ENCODE peak calls at places on chromosomes 11 and 22, in six cellular contexts. V is CD8-positive, alpha-beta memory T cell; N is upper lobe of right lung; D is mucosa of descending colon; X is K562; Z is mammary epithelial cell. H is an unnamed sample.
A peak's percentile ranks its signal among the peaks of the same experiment; 100 is the strongest.

GRCh38 chr22:45483918-45484499 is 18.7 kb upstream of the FBLN1 start:
- DNase-seq in V (no peak), N (peak; percentile 23), D (no peak), X (no peak), Z (no peak), H (no peak)

GRCh38 chr11:10265936-10266335 is 28.1 kb downstream of the SBF2 start:
- DNase-seq in V (no peak), N (no peak), D (no peak), X (no peak), Z (no peak), H (no peak)

GRCh38 chr11:123579482-123579812 is 75.0 kb downstream of the SCN3B start:
- DNase-seq in V (no peak), N (no peak), D (no peak), X (no peak), Z (no peak), H (no peak)

GRCh38 chr11:93370260-93370659 is 39.7 kb downstream of the DEUP1 start:
- DNase-seq in V (no peak), N (no peak), D (no peak), X (no peak), Z (peak; percentile 49), H (no peak)

GRCh38 chr11:68741536-68741935 is 9.8 kb downstream of the TESMIN start:
- DNase-seq in V (no peak), N (no peak), D (no peak), X (no peak), Z (no peak), H (no peak)

GRCh38 chr22:44452531-44453420 is 45.3 kb downstream of the RTL6 start:
- DNase-seq in V (no peak), N (peak; percentile 42), D (no peak), X (no peak), Z (no peak), H (no peak)

GRCh38 chr22:23530766-23531282 is 49.3 kb downstream of the IGLL1 start:
- DNase-seq in V (no peak), N (peak; percentile 29), D (no peak), X (no peak), Z (no peak), H (no peak)

GRCh38 chr22:47203554-47203991 is 441.1 kb downstream of the TBC1D22A start:
- DNase-seq in V (peak; percentile 37), N (no peak), D (no peak), X (no peak), Z (no peak), H (no peak)

GRCh38 chr11:78731008-78731407 is 156.3 kb upstream of the NARS2 start:
- DNase-seq in V (no peak), N (no peak), D (peak; percentile 10), X (no peak), Z (no peak), H (peak; percentile 29)

GRCh38 chr11:47398011-47398410 is 10.4 kb upstream of the SLC39A13 start:
- DNase-seq in V (no peak), N (no peak), D (no peak), X (no peak), Z (no peak), H (peak; percentile 25)

GRCh38 chr22:24095816-24096215 is 84.7 kb downstream of the CABIN1 start:
- DNase-seq in V (no peak), N (peak; percentile 13), D (no peak), X (no peak), Z (no peak), H (no peak)

DNA sequence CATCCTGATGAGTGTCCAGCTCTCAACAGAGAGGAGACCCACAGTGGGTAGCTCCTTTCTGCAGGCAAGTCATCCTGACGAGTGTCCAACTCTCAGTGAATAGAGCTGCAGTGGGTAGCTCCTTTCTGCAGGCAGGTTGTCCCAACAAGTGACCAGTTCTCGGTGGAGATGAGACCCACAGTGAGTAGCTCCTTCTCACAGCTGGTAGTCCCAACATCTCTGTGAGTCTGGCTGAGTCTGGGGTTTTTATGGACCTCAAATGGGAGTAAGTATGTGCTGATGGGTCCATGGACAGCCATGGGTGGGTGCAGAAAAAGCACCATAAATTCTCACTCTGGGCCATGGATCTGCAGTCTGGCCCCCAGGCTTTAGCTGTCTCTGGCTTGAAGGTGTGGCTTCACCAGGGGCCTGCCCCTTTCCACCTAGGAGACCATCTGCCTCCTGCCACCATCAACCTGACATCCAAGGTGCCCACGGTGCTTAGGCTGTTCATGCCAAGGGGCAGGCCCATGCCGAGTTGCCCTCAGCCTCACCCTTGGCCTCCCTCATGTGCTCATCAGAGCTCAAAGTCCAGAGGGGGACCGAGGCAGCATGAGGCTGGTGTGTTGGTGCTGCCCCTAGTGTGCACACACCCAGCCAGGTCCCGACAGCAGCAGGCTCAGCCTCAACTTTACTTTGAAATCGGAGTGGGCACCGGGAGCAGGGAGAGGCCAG is 15.3 kb downstream of the NPAT start:
- DNase-seq in V (no peak), N (no peak), D (no peak), X (no peak), Z (no peak), H (no peak)
- H3K9me3 ChIP-seq in V (peaks cover 6% of the 10 kb centered on the region), N (no peaks in the 10 kb centered on the region), D (peaks cover 16% of the 10 kb centered on the region), X (peaks cover 29% of the 10 kb centered on the region), Z (no peaks in the 10 kb centered on the region), H (no peaks in the 10 kb centered on the region)

DNA sequence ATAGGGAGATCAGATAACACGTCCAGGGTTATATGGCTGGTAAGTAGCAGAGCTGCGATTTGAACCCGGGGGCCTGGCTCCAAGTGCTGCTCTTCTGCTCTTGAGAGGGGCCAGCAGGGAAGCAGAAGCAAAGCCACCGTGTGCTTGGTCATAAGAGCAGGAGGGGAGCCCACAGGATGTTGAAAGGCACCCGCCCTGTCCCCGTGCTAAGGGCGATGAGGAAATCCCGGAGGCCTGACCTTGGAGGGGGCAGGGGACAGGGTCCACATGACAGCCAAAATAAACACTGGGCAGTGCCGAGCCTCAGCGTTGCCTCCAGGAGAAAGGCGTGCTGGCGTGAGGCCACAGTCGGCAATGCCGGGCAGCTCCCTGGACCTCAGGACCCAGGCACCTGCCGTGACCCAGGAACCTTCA is 28.8 kb downstream of the TOM1 start:
- DNase-seq in V (no peak), N (peak; percentile 83), D (no peak), X (no peak), Z (no peak), H (no peak)
- H3K36me3 ChIP-seq in V (peaks cover 29% of the 10 kb centered on the region), N (peaks cover 95% of the 10 kb centered on the region), D (peaks cover 15% of the 10 kb centered on the region), X (peaks cover 34% of the 10 kb centered on the region), Z (no peaks in the 10 kb centered on the region), H (peaks cover 38% of the 10 kb centered on the region)

GRCh38 chr11:71079795-71080194 is 172.6 kb downstream of the SHANK2 start:
- DNase-seq in V (no peak), N (no peak), D (no peak), X (no peak), Z (no peak), H (no peak)

GRCh38 chr11:71076021-71076420 is 176.4 kb downstream of the SHANK2 start:
- DNase-seq in V (no peak), N (no peak), D (no peak), X (no peak), Z (no peak), H (no peak)

GRCh38 chr11:71080239-71081097 is 171.9 kb downstream of the SHANK2 start:
- DNase-seq in V (no peak), N (peak; percentile 73), D (peak; percentile 80), X (peak; percentile 71), Z (peak; percentile 64), H (peak; percentile 82)

GRCh38 chr11:71076525-71077304 is 175.7 kb downstream of the SHANK2 start:
- DNase-seq in V (no peak), N (no peak), D (no peak), X (no peak), Z (no peak), H (no peak)

GRCh38 chr11:71078482-71078881 is 173.9 kb downstream of the SHANK2 start:
- DNase-seq in V (no peak), N (no peak), D (no peak), X (peak; percentile 13), Z (peak; percentile 52), H (no peak)
- H3K9me3 ChIP-seq in V (no peaks in the 10 kb centered on the region), N (no peaks in the 10 kb centered on the region), D (no peaks in the 10 kb centered on the region), X (no peaks in the 10 kb centered on the region), Z (no peaks in the 10 kb centered on the region), H (no peaks in the 10 kb centered on the region)

DNA sequence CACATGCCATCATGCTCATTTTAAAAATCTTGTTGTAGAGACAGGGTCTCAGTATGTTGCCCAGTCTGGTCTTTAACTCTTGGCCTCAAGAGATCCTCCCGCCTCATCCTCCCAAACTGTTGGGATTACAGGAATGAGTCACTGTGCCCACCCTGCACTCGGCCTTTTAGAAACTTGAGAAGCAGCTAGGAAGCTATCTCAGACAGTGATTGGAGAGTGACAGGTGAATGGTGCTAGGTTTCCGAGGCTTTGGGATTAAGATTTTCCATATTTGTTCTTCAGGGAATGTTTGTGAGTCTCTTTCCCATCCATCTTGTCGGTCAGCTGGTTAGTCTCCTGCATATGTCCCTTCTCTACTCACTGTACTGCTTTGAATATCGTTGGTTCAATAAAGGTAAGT is 10.5 kb downstream of the EI24 start:
- DNase-seq in V (no peak), N (no peak), D (no peak), X (no peak), Z (no peak), H (no peak)
- H3K36me3 ChIP-seq in V (peaks cover 58% of the 10 kb centered on the region), N (peaks cover 98% of the 10 kb centered on the region), D (peaks cover 28% of the 10 kb centered on the region), X (peaks cover 94% of the 10 kb centered on the region), Z (peaks cover 61% of the 10 kb centered on the region), H (peaks cover 60% of the 10 kb centered on the region)